ENCODE peak calls at places on chromosomes 4 and X, in ten cellular contexts. O is NCI-H2029; I is PC-3; U is dermis blood vessel endothelial cell; A is iPS DF 19.7; J is naive thymus-derived CD4-positive, alpha-beta T cell; E is HEK293T; K is cardiac fibroblast; C is kidney; F is DMS153. X is an unnamed sample.

GRCh38 chr4:25402521-25402920 is 25.5 kb downstream of the ANAPC4 start:
- DNase-seq in U (no peak), J (no peak), O (no peak), A (no peak), K (peak), C (no peak), F (no peak), E (no peak), I (no peak), X (no peak)

GRCh38 chrX:24334473-24334872 is 20.6 kb upstream of the SUPT20HL2 start:
- DNase-seq in J (no peak), F (no peak), C (no peak), O (no peak), U (no peak), I (no peak), A (no peak), K (peak), E (no peak), X (no peak)

GRCh38 chrX:47690175-47690574 is 31.2 kb upstream of the UXT start:
- DNase-seq in J (no peak), O (no peak), U (no peak), E (no peak), F (no peak), A (no peak), K (peak), I (no peak), C (no peak), X (no peak)

GRCh38 chrX:140949231-140949630 is 53.2 kb upstream of the SPANXB1 start:
- DNase-seq in J (no peak), K (no peak), A (no peak), U (no peak), I (peak), O (no peak), E (no peak), F (no peak), C (no peak), X (no peak)

GRCh38 chr4:97653701-97654100 is 489.6 kb downstream of the STPG2 start:
- DNase-seq in O (no peak), A (no peak), K (no peak), F (no peak), U (no peak), E (no peak), J (no peak), C (no peak), I (no peak), X (no peak)

GRCh38 chr4:173522160-173522873 is 7.7 kb downstream of the HAND2 start:
- DNase-seq in U (peak), E (peak), K (peak), F (no peak), J (no peak), A (no peak), O (no peak), C (peak), I (no peak), X (no peak)

GRCh38 chrX:40855411-40855810 is 120.1 kb upstream of the MED14 start:
- DNase-seq in C (no peak), J (no peak), F (no peak), I (peak), K (no peak), A (no peak), E (no peak), U (no peak), O (peak), X (no peak)

GRCh38 chrX:46279214-46279924 is 265.9 kb downstream of the ZNF674 start:
- DNase-seq in O (no peak), K (no peak), C (no peak), J (no peak), A (no peak), F (no peak), I (no peak), E (no peak), U (no peak), X (no peak)

GRCh38 chr4:63986253-63986652 is 423.0 kb downstream of the TECRL start:
- DNase-seq in U (no peak), O (no peak), C (no peak), E (no peak), J (no peak), I (no peak), F (no peak), A (no peak), K (no peak), X (no peak)

GRCh38 chrX:63101879-63102620 is 249.1 kb downstream of the SPIN4 start:
- DNase-seq in J (no peak), U (no peak), E (no peak), F (no peak), O (no peak), A (no peak), C (no peak), K (no peak), I (no peak), X (no peak)

GRCh38 chr4:104395219-104395618 is 99.5 kb downstream of the CXXC4 start:
- DNase-seq in U (no peak), C (no peak), O (no peak), K (no peak), E (no peak), I (no peak), F (no peak), A (no peak), J (no peak), X (no peak)

GRCh38 chr4:119244832-119245231 is 32.3 kb downstream of the USP53 start:
- DNase-seq in A (no peak), I (no peak), C (no peak), J (no peak), U (peak), F (peak), O (no peak), K (no peak), E (no peak), X (peak)

GRCh38 chrX:47217121-47217851 is 1.2 kb upstream of the CDK16 start:
- DNase-seq in K (peak), O (peak), C (peak), A (no peak), F (no peak), J (no peak), I (peak), E (peak), U (peak), X (no peak)

GRCh38 chrX:37666516-37666915 is 19.1 kb upstream of the XK start:
- DNase-seq in J (no peak), U (peak), K (no peak), O (no peak), C (no peak), A (no peak), I (peak), E (no peak), F (no peak), X (no peak)

GRCh38 chrX:47179221-47179927 is 14.3 kb upstream of the UBA1 start:
- DNase-seq in E (no peak), K (peak), U (no peak), C (peak), F (no peak), A (no peak), O (no peak), I (peak), J (no peak), X (no peak)